ENCODE peak calls at places on chromosomes 4 and X, in four cellular contexts. D is T-helper 9 cell; E is thoracic aorta; G is activated CD4-positive, alpha-beta T cell treated with anti-CD3 and anti-CD28 coated beads for 48 hours. Z is an unnamed sample.

GRCh38 chr4:39201963-39202362 is 19.6 kb downstream of the WDR19 start:
- DNase-seq in D (no peak), E (no peak), G (no peak), Z (no peak)

GRCh38 chr4:172124656-172125308 is 311.6 kb downstream of the GALNTL6 start:
- DNase-seq in D (no peak), E (no peak), G (no peak), Z (no peak)

GRCh38 chr4:85570388-85570787 is 95.4 kb downstream of the ARHGAP24 start:
- DNase-seq in D (no peak), E (no peak), G (no peak), Z (no peak)

GRCh38 chrX:133610056-133610455 is 194.8 kb upstream of the GPC4 start:
- DNase-seq in D (no peak), E (no peak), G (no peak), Z (no peak)

GRCh38 chr4:85867281-85867680 is 392.3 kb downstream of the ARHGAP24 start:
- DNase-seq in D (no peak), E (no peak), G (no peak), Z (no peak)

GRCh38 chrX:110741213-110741796 is 54.3 kb downstream of the CHRDL1 start:
- DNase-seq in D (no peak), E (no peak), G (no peak), Z (no peak)

GRCh38 chr4:119228406-119228805 is 15.9 kb downstream of the USP53 start:
- DNase-seq in D (no peak), E (no peak), G (peak; percentile 20), Z (no peak)

GRCh38 chr4:74682567-74683359 is 111.6 kb downstream of the BTC start:
- DNase-seq in D (no peak), E (peak; percentile 15), G (no peak), Z (peak; percentile 78)

GRCh38 chr4:156328882-156329281 is 375.2 kb upstream of the CTSO start:
- DNase-seq in D (no peak), E (no peak), G (no peak), Z (no peak)

Z was measured in osteoblast.